ENCODE peak calls at places on chromosomes 5 and 9, in four cellular contexts. T is stimulated activated CD4-positive, alpha-beta T cell treated with anti-CD3 and anti-CD28 coated beads, Interleukin-15, amount 100 ng/mL, for 24 hours; B is progenitor cell of endocrine pancreas; V is amniotic epithelial cell. U is an unnamed sample.

GRCh38 chr5:168260353-168261211 is 30.9 kb upstream of the WWC1 start:
- DNase-seq in T (no peak), B (no peak), V (no peak), U (no peak)

GRCh38 chr5:124234022-124234899 is 512.2 kb downstream of the ZNF608 start:
- DNase-seq in T (no peak), B (no peak), V (peak), U (no peak)

GRCh38 chr5:150904479-150905311 is at the start of gene ZNF300:
- DNase-seq in T (peak), B (peak), V (peak), U (peak)

GRCh38 chr5:137575847-137576246 is 76.7 kb upstream of the SPOCK1 start:
- DNase-seq in T (no peak), B (no peak), V (no peak), U (no peak)

GRCh38 chr9:113985968-113986585 is 92.0 kb downstream of the AMBP start:
- DNase-seq in T (no peak), B (no peak), V (peak), U (no peak)

GRCh38 chr5:172163346-172163745 is 24.7 kb downstream of the STK10 start:
- DNase-seq in T (no peak), B (no peak), V (no peak), U (no peak)

GRCh38 chr5:181059297-181060230 is 19.5 kb downstream of the BTNL9 start:
- DNase-seq in T (peak), B (no peak), V (no peak), U (no peak)

GRCh38 chr9:127178646-127179632 is 56.5 kb upstream of the ANGPTL2 start:
- DNase-seq in T (no peak), B (no peak), V (no peak), U (peak)

GRCh38 chr9:76868897-76869296 is 37.0 kb downstream of the PRUNE2 start:
- DNase-seq in T (no peak), B (no peak), V (peak), U (no peak)

GRCh38 chr5:542693-543311 is 18.6 kb upstream of the SLC9A3 start:
- DNase-seq in T (no peak), B (no peak), V (no peak), U (no peak)

GRCh38 chr5:80245986-80246781 is 9.7 kb downstream of the SERINC5 start:
- DNase-seq in T (no peak), B (no peak), V (peak), U (no peak)

GRCh38 chr5:94802450-94802849 is 184.0 kb downstream of the SLF1 start:
- DNase-seq in T (no peak), B (no peak), V (peak), U (no peak)

GRCh38 chr9:93657331-93658111 is 81.1 kb downstream of the PHF2 start:
- DNase-seq in T (no peak), B (no peak), V (no peak), U (no peak)

GRCh38 chr9:37679649-37680402 is 29.1 kb downstream of the FRMPD1 start:
- DNase-seq in T (no peak), B (no peak), V (no peak), U (no peak)

GRCh38 chr5:174421408-174421805 is 303.0 kb upstream of the MSX2 start:
- DNase-seq in T (no peak), B (no peak), V (no peak), U (no peak)

GRCh38 chr9:69829484-69829883 is 8.9 kb downstream of the CFAP95 start:
- DNase-seq in T (no peak), B (no peak), V (no peak), U (no peak)

GRCh38 chr5:137866541-137867388 is 895 bp upstream of the MYOT start:
- DNase-seq in T (no peak), B (no peak), V (no peak), U (no peak)

U was measured in Caco-2.